ENCODE peak calls at places on chromosomes 6 and 20, in seven cellular contexts. One of them, this sample, is unnamed.

GRCh38 chr6:160110724-160111123 is 10.9 kb upstream of the SLC22A1 start:
- DNase-seq in vagina: no peak
- DNase-seq in CD8-positive, alpha-beta T cell: no peak
- DNase-seq in upper lobe of right lung: no peak
- DNase-seq in left lung: no peak
- DNase-seq in spleen: no peak
- DNase-seq in lower lobe of right lung: no peak
- DNase-seq in this sample: no peak

GRCh38 chr6:164379786-164380185 is 929.6 kb downstream of the C6orf118 start:
- DNase-seq in lower lobe of right lung: no peak
- DNase-seq in upper lobe of right lung: no peak
- DNase-seq in vagina: no peak
- DNase-seq in left lung: no peak
- DNase-seq in spleen: no peak
- DNase-seq in CD8-positive, alpha-beta T cell: no peak
- DNase-seq in this sample: no peak

GRCh38 chr6:64034840-64035656 is 399.4 kb downstream of the PHF3 start:
- DNase-seq in vagina: no peak
- DNase-seq in CD8-positive, alpha-beta T cell: no peak
- DNase-seq in lower lobe of right lung: no peak
- DNase-seq in spleen: no peak
- DNase-seq in upper lobe of right lung: no peak
- DNase-seq in left lung: no peak
- DNase-seq in this sample: no peak

GRCh38 chr6:39357998-39358686 is 35.6 kb upstream of the KCNK16 start:
- DNase-seq in CD8-positive, alpha-beta T cell: no peak
- DNase-seq in spleen: peak; percentile 35
- DNase-seq in lower lobe of right lung: no peak
- DNase-seq in vagina: no peak
- DNase-seq in upper lobe of right lung: no peak
- DNase-seq in left lung: no peak
- DNase-seq in this sample: peak; percentile 45

GRCh38 chr6:170264086-170264485 is 26.8 kb downstream of the DLL1 start:
- DNase-seq in lower lobe of right lung: no peak
- DNase-seq in spleen: no peak
- DNase-seq in CD8-positive, alpha-beta T cell: no peak
- DNase-seq in upper lobe of right lung: no peak
- DNase-seq in left lung: no peak
- DNase-seq in vagina: no peak
- DNase-seq in this sample: no peak

GRCh38 chr6:31713465-31713864 is 1.7 kb upstream of the LY6G6D start:
- DNase-seq in left lung: no peak
- DNase-seq in CD8-positive, alpha-beta T cell: no peak
- DNase-seq in lower lobe of right lung: no peak
- DNase-seq in upper lobe of right lung: no peak
- DNase-seq in spleen: no peak
- DNase-seq in vagina: no peak
- DNase-seq in this sample: no peak

GRCh38 chr6:169971951-169972651 is 220.7 kb downstream of the ERMARD start:
- DNase-seq in CD8-positive, alpha-beta T cell: no peak
- DNase-seq in lower lobe of right lung: no peak
- DNase-seq in upper lobe of right lung: peak; percentile 43
- DNase-seq in vagina: no peak
- DNase-seq in spleen: peak; percentile 68
- DNase-seq in left lung: peak; percentile 68
- DNase-seq in this sample: no peak

GRCh38 chr20:21361266-21361665 is 36.1 kb downstream of the NKX2-4 start:
- DNase-seq in CD8-positive, alpha-beta T cell: no peak
- DNase-seq in vagina: no peak
- DNase-seq in left lung: no peak
- DNase-seq in upper lobe of right lung: no peak
- DNase-seq in lower lobe of right lung: no peak
- DNase-seq in spleen: no peak
- DNase-seq in this sample: no peak

GRCh38 chr6:15246217-15247211 is 645 bp downstream of the JARID2 start:
- DNase-seq in left lung: no peak
- DNase-seq in CD8-positive, alpha-beta T cell: no peak
- DNase-seq in lower lobe of right lung: no peak
- DNase-seq in upper lobe of right lung: peak; percentile 16
- DNase-seq in vagina: no peak
- DNase-seq in spleen: peak; percentile 25
- DNase-seq in this sample: no peak

GRCh38 chr6:7463785-7464184 is 74.2 kb downstream of the RIOK1 start:
- DNase-seq in upper lobe of right lung: no peak
- DNase-seq in spleen: no peak
- DNase-seq in left lung: no peak
- DNase-seq in vagina: no peak
- DNase-seq in CD8-positive, alpha-beta T cell: no peak
- DNase-seq in lower lobe of right lung: no peak
- DNase-seq in this sample: no peak

GRCh38 chr6:33980176-33980805 is 165.6 kb downstream of the GRM4 start:
- DNase-seq in spleen: peak; percentile 44
- DNase-seq in left lung: no peak
- DNase-seq in lower lobe of right lung: no peak
- DNase-seq in vagina: no peak
- DNase-seq in CD8-positive, alpha-beta T cell: no peak
- DNase-seq in upper lobe of right lung: peak; percentile 46
- DNase-seq in this sample: no peak

GRCh38 chr6:7680393-7681075 is 45.4 kb upstream of the BMP6 start:
- DNase-seq in vagina: no peak
- DNase-seq in lower lobe of right lung: no peak
- DNase-seq in spleen: peak; percentile 43
- DNase-seq in upper lobe of right lung: no peak
- DNase-seq in left lung: no peak
- DNase-seq in CD8-positive, alpha-beta T cell: no peak
- DNase-seq in this sample: no peak

GRCh38 chr6:111477481-111477938 is 5.5 kb downstream of the REV3L start:
- DNase-seq in vagina: no peak
- DNase-seq in lower lobe of right lung: no peak
- DNase-seq in upper lobe of right lung: no peak
- DNase-seq in left lung: no peak
- DNase-seq in spleen: no peak
- DNase-seq in CD8-positive, alpha-beta T cell: no peak
- DNase-seq in this sample: no peak

GRCh38 chr20:19901226-19901625 is 115.9 kb upstream of the NAA20 start:
- DNase-seq in left lung: no peak
- DNase-seq in vagina: no peak
- DNase-seq in CD8-positive, alpha-beta T cell: no peak
- DNase-seq in spleen: no peak
- DNase-seq in lower lobe of right lung: no peak
- DNase-seq in upper lobe of right lung: no peak
- DNase-seq in this sample: no peak

GRCh38 chr20:57667924-57668782 is 41.7 kb downstream of the PMEPA1 start:
- DNase-seq in left lung: peak; percentile 68
- DNase-seq in CD8-positive, alpha-beta T cell: no peak
- DNase-seq in lower lobe of right lung: peak; percentile 83
- DNase-seq in upper lobe of right lung: peak; percentile 88
- DNase-seq in spleen: no peak
- DNase-seq in vagina: no peak
- DNase-seq in this sample: no peak

GRCh38 chr6:35723587-35723986 is 13.2 kb upstream of the ARMC12 start:
- DNase-seq in upper lobe of right lung: peak; percentile 6
- DNase-seq in vagina: no peak
- DNase-seq in lower lobe of right lung: no peak
- DNase-seq in CD8-positive, alpha-beta T cell: no peak
- DNase-seq in spleen: no peak
- DNase-seq in left lung: no peak
- DNase-seq in this sample: no peak

GRCh38 chr20:35947489-35947888 is 6.8 kb downstream of the SCAND1 start:
- DNase-seq in left lung: no peak
- DNase-seq in upper lobe of right lung: no peak
- DNase-seq in vagina: no peak
- DNase-seq in CD8-positive, alpha-beta T cell: no peak
- DNase-seq in lower lobe of right lung: no peak
- DNase-seq in spleen: no peak
- DNase-seq in this sample: no peak

GRCh38 chr20:49631074-49631716 is 63.3 kb upstream of the PTGIS start:
- DNase-seq in left lung: no peak
- DNase-seq in upper lobe of right lung: no peak
- DNase-seq in lower lobe of right lung: no peak
- DNase-seq in vagina: no peak
- DNase-seq in CD8-positive, alpha-beta T cell: no peak
- DNase-seq in spleen: no peak
- DNase-seq in this sample: no peak

GRCh38 chr6:82589509-82590206 is 226.0 kb downstream of the TPBG start:
- DNase-seq in upper lobe of right lung: no peak
- DNase-seq in lower lobe of right lung: no peak
- DNase-seq in spleen: no peak
- DNase-seq in CD8-positive, alpha-beta T cell: no peak
- DNase-seq in vagina: no peak
- DNase-seq in left lung: no peak
- DNase-seq in this sample: no peak

GRCh38 chr20:20426472-20426907 is 58.6 kb downstream of the INSM1 start:
- DNase-seq in lower lobe of right lung: no peak
- DNase-seq in CD8-positive, alpha-beta T cell: no peak
- DNase-seq in spleen: no peak
- DNase-seq in upper lobe of right lung: no peak
- DNase-seq in left lung: no peak
- DNase-seq in vagina: no peak
- DNase-seq in this sample: no peak

GRCh38 chr6:1378224-1379025 is 11.0 kb upstream of the FOXF2 start:
- DNase-seq in spleen: no peak
- DNase-seq in upper lobe of right lung: no peak
- DNase-seq in lower lobe of right lung: no peak
- DNase-seq in vagina: peak; percentile 55
- DNase-seq in CD8-positive, alpha-beta T cell: no peak
- DNase-seq in left lung: no peak
- DNase-seq in this sample: no peak

GRCh38 chr6:33427585-33428218 is 7.8 kb downstream of the SYNGAP1 start:
- DNase-seq in spleen: peak; percentile 93
- DNase-seq in CD8-positive, alpha-beta T cell: peak; percentile 49
- DNase-seq in vagina: no peak
- DNase-seq in left lung: peak; percentile 92
- DNase-seq in lower lobe of right lung: peak; percentile 77
- DNase-seq in upper lobe of right lung: peak; percentile 82
- DNase-seq in this sample: peak; percentile 56

GRCh38 chr6:71465096-71465495 is 176.5 kb downstream of the OGFRL1 start:
- DNase-seq in left lung: no peak
- DNase-seq in lower lobe of right lung: no peak
- DNase-seq in spleen: no peak
- DNase-seq in vagina: no peak
- DNase-seq in CD8-positive, alpha-beta T cell: no peak
- DNase-seq in upper lobe of right lung: no peak
- DNase-seq in this sample: no peak

GRCh38 chr20:32378461-32378860 is 20.3 kb downstream of the ASXL1 start:
- DNase-seq in vagina: no peak
- DNase-seq in upper lobe of right lung: no peak
- DNase-seq in lower lobe of right lung: no peak
- DNase-seq in spleen: no peak
- DNase-seq in CD8-positive, alpha-beta T cell: no peak
- DNase-seq in left lung: no peak
- DNase-seq in this sample: no peak

GRCh38 chr6:82364087-82365010 is 732 bp downstream of the TPBG start:
- DNase-seq in upper lobe of right lung: peak; percentile 82
- DNase-seq in spleen: peak; percentile 76
- DNase-seq in left lung: peak; percentile 87
- DNase-seq in CD8-positive, alpha-beta T cell: no peak
- DNase-seq in vagina: no peak
- DNase-seq in lower lobe of right lung: peak; percentile 63
- DNase-seq in this sample: peak; percentile 53

GRCh38 chr6:132142308-132142707 is 191.1 kb upstream of the CCN2 start:
- DNase-seq in left lung: no peak
- DNase-seq in spleen: no peak
- DNase-seq in CD8-positive, alpha-beta T cell: no peak
- DNase-seq in upper lobe of right lung: no peak
- DNase-seq in lower lobe of right lung: no peak
- DNase-seq in vagina: no peak
- DNase-seq in this sample: no peak
- H3K4me3 ChIP-seq in left lung: no peak overlapping the region
- H3K4me3 ChIP-seq in spleen: no peak overlapping the region
- H3K4me3 ChIP-seq in CD8-positive, alpha-beta T cell: no peak overlapping the region
- H3K4me3 ChIP-seq in upper lobe of right lung: no peak overlapping the region
- H3K4me3 ChIP-seq in lower lobe of right lung: no peak overlapping the region
- H3K4me3 ChIP-seq in vagina: no peak overlapping the region
- H3K4me3 ChIP-seq in this sample: no peak overlapping the region

DNA sequence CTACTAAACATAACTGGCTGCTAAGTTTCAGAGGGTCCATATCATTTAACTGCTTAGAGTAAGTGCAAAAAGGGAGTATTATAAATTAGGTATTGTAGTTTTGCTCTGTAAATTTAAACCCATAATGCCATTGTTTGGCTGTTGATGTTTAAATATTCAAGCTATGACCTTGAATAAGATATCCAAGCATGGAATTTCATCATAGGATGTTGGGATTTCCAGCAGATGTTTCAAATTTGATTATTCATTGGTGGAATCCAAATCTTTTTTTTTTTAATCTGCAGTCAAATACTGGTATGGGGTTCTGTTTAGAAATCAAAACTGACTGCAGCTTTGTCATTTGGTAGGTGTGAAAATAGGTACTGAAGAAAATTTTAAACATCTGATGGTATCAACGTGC is 161.0 kb downstream of the KHDC1L start:
- DNase-seq in vagina: no peak
- DNase-seq in lower lobe of right lung: no peak
- DNase-seq in left lung: no peak
- DNase-seq in spleen: no peak
- DNase-seq in upper lobe of right lung: no peak
- DNase-seq in CD8-positive, alpha-beta T cell: no peak
- DNase-seq in this sample: no peak
- TF ChIP-seq CTCF in vagina: no peak
- TF ChIP-seq CTCF in lower lobe of right lung: no peak
- TF ChIP-seq CTCF in left lung: no peak
- TF ChIP-seq CTCF in spleen: no peak
- TF ChIP-seq CTCF in upper lobe of right lung: no peak
- TF ChIP-seq CTCF in CD8-positive, alpha-beta T cell: no peak
- TF ChIP-seq CTCF in this sample: no peak

DNA sequence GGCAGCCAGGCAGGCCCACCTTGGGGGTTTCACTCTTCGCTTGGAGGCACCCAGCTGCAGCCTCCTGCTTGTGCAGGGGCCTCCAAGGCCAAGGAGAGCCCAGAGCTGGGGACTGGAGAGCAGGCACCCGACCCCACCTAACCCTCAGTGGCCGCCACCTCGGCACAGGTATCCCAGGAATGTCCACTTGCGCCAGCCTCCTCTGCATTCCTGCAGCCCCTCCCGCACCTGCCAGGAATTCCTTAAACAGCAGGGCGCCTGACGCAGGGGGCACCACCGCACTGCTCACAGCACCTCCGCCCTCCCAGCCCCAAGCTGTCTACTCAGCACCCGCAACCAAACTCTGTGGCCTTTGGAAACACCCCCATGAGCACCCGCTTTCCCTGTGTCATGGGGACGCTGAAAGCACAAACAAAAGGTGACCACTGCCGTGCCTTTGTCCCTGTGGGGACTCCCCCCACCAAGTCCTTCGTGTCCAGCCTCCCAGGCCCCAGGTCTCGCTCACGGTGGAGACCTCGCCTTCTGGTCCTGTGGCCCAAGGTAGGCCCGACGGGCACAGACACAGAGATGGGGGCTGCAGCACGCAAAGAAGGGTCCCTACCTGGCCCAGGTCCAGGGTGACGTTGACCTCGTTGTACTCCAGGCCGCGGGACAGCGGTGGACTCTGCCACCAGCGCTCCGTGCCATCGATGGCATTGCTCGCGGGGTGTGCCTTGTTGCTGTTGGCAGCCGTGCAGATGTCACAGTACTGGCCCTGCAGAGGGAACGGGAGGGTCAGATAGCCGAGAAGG is 5.1 kb downstream of the LAMA5 start:
- DNase-seq in CD8-positive, alpha-beta T cell: no peak
- DNase-seq in spleen: no peak
- DNase-seq in lower lobe of right lung: peak; percentile 91
- DNase-seq in vagina: no peak
- DNase-seq in left lung: peak; percentile 92
- DNase-seq in upper lobe of right lung: peak; percentile 90
- DNase-seq in this sample: peak; percentile 89
- H3K4me1 ChIP-seq in CD8-positive, alpha-beta T cell: peaks cover 6% of the 10 kb centered on the region
- H3K4me1 ChIP-seq in spleen: peaks cover 51% of the 10 kb centered on the region
- H3K4me1 ChIP-seq in lower lobe of right lung: peaks cover 87% of the 10 kb centered on the region
- H3K4me1 ChIP-seq in vagina: peaks cover 94% of the 10 kb centered on the region
- H3K4me1 ChIP-seq in left lung: peaks cover 33% of the 10 kb centered on the region
- H3K4me1 ChIP-seq in upper lobe of right lung: peaks cover 69% of the 10 kb centered on the region
- H3K4me1 ChIP-seq in this sample: peaks cover 8% of the 10 kb centered on the region

GRCh38 chr20:25257130-25257529 is 9.2 kb downstream of the PYGB start:
- DNase-seq in upper lobe of right lung: no peak
- DNase-seq in CD8-positive, alpha-beta T cell: no peak
- DNase-seq in lower lobe of right lung: no peak
- DNase-seq in spleen: no peak
- DNase-seq in left lung: no peak
- DNase-seq in vagina: no peak
- DNase-seq in this sample: no peak
- H3K4me3 ChIP-seq in upper lobe of right lung: no peak overlapping the region
- H3K4me3 ChIP-seq in CD8-positive, alpha-beta T cell: no peak overlapping the region
- H3K4me3 ChIP-seq in lower lobe of right lung: no peak overlapping the region
- H3K4me3 ChIP-seq in spleen: no peak overlapping the region
- H3K4me3 ChIP-seq in left lung: no peak overlapping the region
- H3K4me3 ChIP-seq in vagina: no peak overlapping the region
- H3K4me3 ChIP-seq in this sample: no peak overlapping the region